ENCODE peak calls at places on chromosome 2, in seven cellular contexts. N is coronary artery, K is heart left ventricle, L is HCT116, X is breast epithelium, U is esophagus squamous epithelium, V is transverse colon. P is an unnamed sample.

GRCh38 chr2:127581516-127582490 is 46.3 kb downstream of the MYO7B start:
- DNase-seq in N (peak), K (no peak), L (no peak), X (no peak), U (no peak), V (no peak), P (peak)

GRCh38 chr2:240024766-240025165 is 376 bp downstream of the NDUFA10 start:
- DNase-seq in N (no peak), K (no peak), L (no peak), X (peak), U (no peak), V (no peak), P (no peak)

GRCh38 chr2:21256006-21256405 is 132.2 kb downstream of the TDRD15 start:
- DNase-seq in N (no peak), K (no peak), L (no peak), X (peak), U (peak), V (peak), P (no peak)

GRCh38 chr2:135829420-135829983 is 7.5 kb downstream of the LCT start:
- DNase-seq in N (no peak), K (no peak), L (no peak), X (no peak), U (no peak), V (no peak), P (no peak)

GRCh38 chr2:15178946-15179345 is 382.2 kb downstream of the NBAS start:
- DNase-seq in N (no peak), K (no peak), L (no peak), X (no peak), U (no peak), V (no peak), P (no peak)

GRCh38 chr2:1649871-1650473 is 94.3 kb downstream of the PXDN start:
- DNase-seq in N (peak), K (no peak), L (no peak), X (no peak), U (no peak), V (no peak), P (no peak)

GRCh38 chr2:44774826-44775492 is 166.5 kb upstream of the SIX3 start:
- DNase-seq in N (no peak), K (no peak), L (no peak), X (no peak), U (no peak), V (no peak), P (no peak)

GRCh38 chr2:182894174-182894573 is 27.7 kb upstream of the FRZB start:
- DNase-seq in N (peak), K (peak), L (no peak), X (no peak), U (no peak), V (no peak), P (no peak)

GRCh38 chr2:121008978-121009377 is 273.3 kb downstream of the GLI2 start:
- DNase-seq in N (no peak), K (no peak), L (peak), X (no peak), U (no peak), V (no peak), P (no peak)

GRCh38 chr2:239268082-239268481 is 132.7 kb downstream of the HDAC4 start:
- DNase-seq in N (peak), K (no peak), L (no peak), X (peak), U (no peak), V (peak), P (peak)

DNA sequence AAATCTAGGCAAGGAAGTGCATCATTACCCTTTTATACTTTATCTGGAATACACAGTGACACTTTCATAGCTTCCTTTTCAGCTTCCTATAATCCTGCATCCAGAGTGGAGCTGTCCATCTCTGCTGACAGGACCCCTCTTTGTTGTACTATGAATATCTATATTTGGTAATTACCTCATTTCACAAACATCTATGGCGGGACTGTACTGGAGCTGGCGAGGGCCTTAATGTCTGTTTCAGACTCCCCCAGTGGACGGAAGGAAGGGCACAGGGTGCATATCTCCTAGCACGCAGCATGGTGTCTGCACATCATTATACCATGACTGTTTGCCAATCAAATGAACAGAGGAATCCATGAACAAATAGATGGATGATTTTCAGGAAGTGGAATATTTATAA is 142.3 kb downstream of the SOX11 start:
- DNase-seq in N (no peak), K (no peak), L (no peak), X (no peak), U (no peak), V (no peak), P (no peak)
- TF ChIP-seq CTCF in N (no peak), K (no peak), L (no peak), X (no peak), U (no peak), V (no peak), P (no peak)

GRCh38 chr2:61536723-61537581 is 1.2 kb downstream of the XPO1 start:
- DNase-seq in N (peak), K (peak), L (peak), X (peak), U (peak), V (peak), P (peak)

GRCh38 chr2:61537590-61538178 is 472 bp downstream of the XPO1 start:
- DNase-seq in N (no peak), K (no peak), L (no peak), X (no peak), U (peak), V (no peak), P (no peak)

GRCh38 chr2:61536086-61536722 is 2.0 kb downstream of the XPO1 start:
- DNase-seq in N (peak), K (no peak), L (no peak), X (no peak), U (no peak), V (no peak), P (no peak)

GRCh38 chr2:61534926-61535325 is 3.2 kb downstream of the XPO1 start:
- DNase-seq in N (no peak), K (no peak), L (no peak), X (no peak), U (no peak), V (no peak), P (no peak)

GRCh38 chr2:61535449-61535848 is 2.7 kb downstream of the XPO1 start:
- DNase-seq in N (no peak), K (no peak), L (no peak), X (no peak), U (no peak), V (no peak), P (no peak)
- H3K27ac ChIP-seq in N (peak), K (peak), L (peak), X (peak), U (peak), V (peak), P (peak)

GRCh38 chr2:151408788-151409600 is 708 bp upstream of the RIF1 start:
- DNase-seq in N (no peak), K (no peak), L (no peak), X (no peak), U (no peak), V (no peak), P (no peak)
- TF ChIP-seq CTCF in N (no peak), K (no peak), L (no peak), X (no peak), U (no peak), V (no peak), P (no peak)

GRCh38 chr2:17658251-17658843 is 95.3 kb downstream of the SMC6 start:
- DNase-seq in N (no peak), K (no peak), L (no peak), X (no peak), U (no peak), V (no peak), P (no peak)
- H3K27ac ChIP-seq in N (no peak), K (no peak), L (no peak), X (no peak), U (no peak), V (no peak), P (no peak)

GRCh38 chr2:186884585-186884984 is 35.6 kb upstream of the ZSWIM2 start:
- DNase-seq in N (no peak), K (no peak), L (no peak), X (no peak), U (no peak), V (no peak), P (no peak)
- TF ChIP-seq CTCF in N (no peak), K (no peak), L (no peak), X (no peak), U (no peak), V (no peak), P (no peak)

GRCh38 chr2:69644506-69644979 is 1.0 kb upstream of the AAK1 start:
- DNase-seq in N (no peak), K (no peak), L (no peak), X (no peak), U (no peak), V (no peak), P (no peak)

GRCh38 chr2:69645026-69645425 is 1.5 kb upstream of the AAK1 start:
- DNase-seq in N (no peak), K (no peak), L (no peak), X (no peak), U (no peak), V (no peak), P (no peak)

GRCh38 chr2:69645926-69646325 is 2.4 kb upstream of the AAK1 start:
- DNase-seq in N (no peak), K (no peak), L (no peak), X (no peak), U (no peak), V (no peak), P (no peak)

GRCh38 chr2:69643602-69644505 is at the start of gene AAK1:
- DNase-seq in N (peak), K (peak), L (peak), X (peak), U (peak), V (peak), P (peak)

DNA sequence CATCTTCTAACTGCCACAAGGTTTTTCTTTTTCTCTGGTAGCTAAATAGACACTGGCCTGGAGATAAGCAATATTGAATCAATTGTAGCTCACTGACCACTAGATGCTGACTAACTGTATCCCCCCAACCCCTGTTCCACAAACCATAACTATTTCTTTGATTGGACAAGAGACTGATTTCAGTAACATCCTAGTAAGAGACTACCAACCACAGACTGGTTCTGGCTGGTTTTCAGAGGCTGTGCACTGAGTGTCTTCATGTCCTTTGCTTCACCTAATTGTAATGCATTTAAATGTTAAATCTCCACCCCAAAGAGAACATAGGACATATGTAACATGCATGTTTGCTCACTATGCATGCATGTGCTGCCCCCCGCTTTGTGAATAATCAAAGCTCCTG is 3.2 kb upstream of the AAK1 start:
- DNase-seq in N (no peak), K (no peak), L (no peak), X (no peak), U (no peak), V (no peak), P (no peak)
- H3K27ac ChIP-seq in N (no peak), K (no peak), L (no peak), X (no peak), U (no peak), V (no peak), P (peak)

DNA sequence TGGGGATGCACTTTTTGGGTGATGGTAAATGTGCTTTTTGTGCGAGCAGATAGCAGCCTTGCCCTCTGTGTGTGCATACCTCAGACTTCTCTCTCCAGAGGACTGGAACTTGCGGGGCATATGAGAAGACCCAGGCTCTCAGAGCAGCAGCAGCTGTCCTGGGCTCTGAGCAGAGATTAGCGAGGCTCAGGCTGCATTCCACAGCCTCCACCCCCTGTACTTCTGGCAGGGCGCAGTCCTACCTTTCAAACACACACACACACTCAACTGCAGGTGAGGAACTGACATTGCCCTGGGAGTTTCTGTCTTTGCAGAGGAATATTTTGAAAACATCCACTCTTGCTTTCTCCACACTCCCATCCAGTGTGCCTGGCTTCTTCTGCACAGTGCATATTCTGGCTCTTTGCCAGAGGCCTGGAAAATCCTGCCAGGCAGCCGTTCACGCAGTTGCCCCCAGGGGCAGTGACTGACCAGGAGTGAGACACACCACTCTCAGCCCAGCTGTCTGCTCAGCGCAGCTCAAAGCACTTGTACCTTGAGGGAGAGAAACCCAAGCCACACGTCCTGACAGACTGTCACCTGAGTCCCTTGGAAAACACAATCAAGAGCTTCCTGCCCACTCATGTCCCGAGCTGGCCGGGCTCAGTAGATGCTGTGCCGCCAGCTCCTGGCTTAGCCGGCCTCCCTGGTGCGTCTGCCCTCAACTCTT is 460.8 kb downstream of the RNF144A start:
- DNase-seq in N (no peak), K (peak), L (no peak), X (peak), U (no peak), V (no peak), P (no peak)
- TF ChIP-seq CTCF in N (no peak), K (no peak), L (peak), X (no peak), U (no peak), V (no peak), P (no peak)

GRCh38 chr2:95043300-95043786 is 17.8 kb downstream of the MAL start:
- DNase-seq in N (peak), K (peak), L (no peak), X (peak), U (no peak), V (peak), P (peak)
- H3K27ac ChIP-seq in N (peak), K (peak), L (no peak), X (no peak), U (peak), V (peak), P (peak)

P was measured in psoas muscle.